ENCODE peak calls at places on chromosomes 6 and 20, in eight cellular contexts. N is H1, L is left lung, P is astrocyte of the spinal cord, B is fibroblast of lung, M is HFF-Myc, V is endodermal cell, R is kidney epithelial cell. T is an unnamed sample.

GRCh38 chr6:7537560-7538174 is 3.8 kb upstream of the DSP start:
- DNase-seq in N (no peak), L (no peak), P (no peak), B (no peak), M (no peak), V (no peak), R (no peak), T (no peak)

GRCh38 chr20:9912858-9913434 is 74.1 kb upstream of the PAK5 start:
- DNase-seq in N (peak; percentile 72), L (no peak), P (peak; percentile 57), B (peak; percentile 61), M (peak; percentile 31), V (peak; percentile 81), R (peak; percentile 7), T (no peak)

GRCh38 chr20:2289475-2289874 is 6.3 kb upstream of the TGM3 start:
- DNase-seq in N (no peak), L (no peak), P (no peak), B (no peak), M (no peak), V (peak; percentile 41), R (no peak), T (no peak)

GRCh38 chr6:82270791-82271392 is 23.3 kb upstream of the IBTK start:
- DNase-seq in N (no peak), L (no peak), P (peak; percentile 50), B (peak; percentile 59), M (no peak), V (no peak), R (no peak), T (no peak)

GRCh38 chr6:85775883-85776282 is 133.2 kb upstream of the SYNCRIP start:
- DNase-seq in N (no peak), L (no peak), P (no peak), B (no peak), M (no peak), V (no peak), R (no peak), T (no peak)

GRCh38 chr6:36984581-36985383 is 1.2 kb downstream of the MTCH1 start:
- DNase-seq in N (peak; percentile 67), L (peak; percentile 65), P (peak; percentile 64), B (peak; percentile 79), M (peak; percentile 30), V (peak; percentile 84), R (no peak), T (no peak)

GRCh38 chr20:2131366-2131765 is 29.7 kb downstream of the STK35 start:
- DNase-seq in N (no peak), L (no peak), P (peak; percentile 65), B (peak; percentile 56), M (no peak), V (no peak), R (no peak), T (no peak)

GRCh38 chr20:48096957-48097890 is 311.9 kb upstream of the SULF2 start:
- DNase-seq in N (no peak), L (no peak), P (no peak), B (no peak), M (no peak), V (no peak), R (no peak), T (no peak)

GRCh38 chr6:107976267-107976783 is 18.3 kb upstream of the SEC63 start:
- DNase-seq in N (no peak), L (no peak), P (no peak), B (no peak), M (no peak), V (no peak), R (no peak), T (no peak)

GRCh38 chr6:107973594-107973993 is 15.6 kb upstream of the SEC63 start:
- DNase-seq in N (no peak), L (no peak), P (no peak), B (no peak), M (no peak), V (no peak), R (no peak), T (no peak)

GRCh38 chr6:107971181-107971580 is 13.2 kb upstream of the SEC63 start:
- DNase-seq in N (no peak), L (no peak), P (no peak), B (no peak), M (no peak), V (no peak), R (no peak), T (no peak)

GRCh38 chr6:107970255-107970654 is 12.2 kb upstream of the SEC63 start:
- DNase-seq in N (no peak), L (no peak), P (no peak), B (no peak), M (no peak), V (no peak), R (no peak), T (no peak)

DNA sequence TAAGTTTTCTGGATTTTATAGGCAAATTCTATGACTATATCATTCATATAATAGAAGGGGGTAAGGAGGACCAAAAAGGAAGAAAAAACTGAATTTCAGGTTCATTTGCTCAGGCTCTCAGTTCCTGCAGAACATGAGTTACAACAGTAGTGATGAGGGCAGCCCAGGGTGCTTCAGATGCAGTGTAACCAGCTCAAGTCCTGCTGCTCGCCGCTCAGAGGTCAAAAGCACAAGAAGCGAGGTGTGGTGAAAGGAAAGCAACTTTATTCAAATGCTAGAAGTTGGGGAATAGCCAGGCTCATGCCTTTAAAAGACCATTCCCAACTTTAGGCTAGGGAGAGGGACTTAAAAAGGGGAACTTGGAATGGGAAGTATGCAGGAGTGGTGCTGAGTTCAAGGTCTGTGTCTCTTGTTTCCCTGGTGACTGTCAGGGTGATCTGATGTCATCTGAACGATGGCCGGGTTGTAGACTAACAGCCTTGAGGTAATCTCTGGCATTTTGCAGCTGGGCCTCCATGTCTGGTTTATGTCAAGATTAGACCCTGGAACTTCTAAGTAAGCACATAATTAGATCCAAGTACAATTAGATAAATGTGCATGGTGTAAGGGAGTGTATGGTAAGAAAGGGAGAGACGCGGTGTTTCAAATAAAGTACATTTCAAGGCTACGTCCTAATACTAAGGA is 14.5 kb upstream of the SEC63 start:
- DNase-seq in N (no peak), L (no peak), P (no peak), B (no peak), M (no peak), V (no peak), R (no peak), T (no peak)
- TF ChIP-seq CTCF in N (no peak), L (no peak), P (no peak), B (no peak), M (no peak), V (no peak), R (no peak), T (no peak)

DNA sequence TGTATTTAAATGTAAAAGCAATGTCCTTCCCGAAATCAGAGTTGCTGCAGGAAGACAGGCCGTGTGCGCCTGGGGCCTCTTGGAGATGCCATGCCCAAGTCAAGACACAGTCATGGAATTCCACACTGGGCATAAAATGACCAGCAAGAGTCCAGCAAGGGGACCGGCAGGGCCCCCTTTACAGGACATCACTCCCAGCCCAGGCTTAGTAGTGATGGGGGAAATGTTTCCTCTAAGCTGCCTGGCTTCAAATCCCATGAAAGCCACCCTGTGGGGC is 1.9 kb upstream of the PPP1R3G start:
- DNase-seq in N (no peak), L (no peak), P (no peak), B (no peak), M (no peak), V (no peak), R (no peak), T (no peak)
- H3K4me3 ChIP-seq in N (no peak overlapping the region), L (no peak overlapping the region), P (no peak overlapping the region), B (no peak overlapping the region), M (no peak overlapping the region), V (no peak overlapping the region), R (no peak overlapping the region), T (peak overlapping the region; percentile 37)

GRCh38 chr6:109485536-109485935 is 2.5 kb upstream of the ZBTB24 start:
- DNase-seq in N (peak; percentile 14), L (no peak), P (no peak), B (no peak), M (no peak), V (no peak), R (no peak), T (no peak)

GRCh38 chr6:109484161-109484560 is 1.1 kb upstream of the ZBTB24 start:
- DNase-seq in N (no peak), L (no peak), P (peak; percentile 9), B (no peak), M (no peak), V (no peak), R (no peak), T (no peak)

GRCh38 chr6:109480993-109481480 is 2.0 kb downstream of the ZBTB24 start:
- DNase-seq in N (no peak), L (no peak), P (no peak), B (no peak), M (no peak), V (no peak), R (no peak), T (no peak)

GRCh38 chr6:109483744-109484075 is 691 bp upstream of the ZBTB24 start:
- DNase-seq in N (no peak), L (no peak), P (no peak), B (peak; percentile 11), M (no peak), V (no peak), R (no peak), T (no peak)

DNA sequence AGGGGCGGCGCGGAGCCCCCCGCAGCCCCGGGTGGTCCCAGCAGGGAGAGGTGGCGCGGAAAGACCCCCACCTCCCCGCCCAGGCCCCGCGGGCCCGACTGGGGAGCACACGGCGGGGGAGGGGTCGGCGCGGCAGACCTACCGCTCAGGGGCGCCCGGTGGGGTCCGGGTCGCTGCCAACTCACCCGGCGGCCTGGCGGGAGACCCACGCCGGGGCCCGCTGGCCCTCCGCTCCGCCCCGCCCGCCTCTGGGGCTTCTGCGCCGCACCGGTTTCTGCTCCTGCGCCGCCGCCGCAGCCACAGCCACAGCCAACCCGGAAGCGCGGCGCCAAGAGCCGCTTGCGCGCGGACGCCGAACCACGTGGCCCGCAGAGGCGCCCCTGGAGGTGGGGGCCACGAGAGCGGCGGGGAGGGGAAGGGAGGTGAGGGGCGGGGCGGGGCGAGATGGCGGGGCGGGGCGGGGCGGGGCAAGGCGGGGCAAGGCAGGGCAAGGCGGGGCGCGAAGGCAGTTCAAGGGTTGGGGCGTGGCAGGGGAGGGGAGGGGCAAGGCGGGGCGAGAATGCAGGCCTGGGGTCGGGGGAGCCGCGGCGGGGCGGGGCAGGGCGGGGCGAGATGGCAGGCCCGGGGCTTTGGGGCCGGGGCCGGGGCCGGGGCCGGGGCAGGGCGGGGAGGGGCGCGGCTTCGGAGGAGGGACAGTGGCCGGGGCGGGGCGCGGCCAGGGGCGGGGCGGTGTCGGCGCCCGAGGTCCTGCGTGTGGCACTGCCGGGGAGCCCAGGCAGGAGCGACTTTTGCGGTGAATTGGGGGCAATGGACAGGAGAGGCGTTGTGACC is at the start of gene ZBTB24:
- DNase-seq in N (peak; percentile 85), L (peak; percentile 91), P (peak; percentile 89), B (peak; percentile 82), M (no peak), V (peak; percentile 99), R (peak; percentile 34), T (no peak)
- TF ChIP-seq CTCF in N (no peak), L (no peak), P (no peak), B (no peak), M (no peak), V (no peak), R (no peak), T (no peak)

DNA sequence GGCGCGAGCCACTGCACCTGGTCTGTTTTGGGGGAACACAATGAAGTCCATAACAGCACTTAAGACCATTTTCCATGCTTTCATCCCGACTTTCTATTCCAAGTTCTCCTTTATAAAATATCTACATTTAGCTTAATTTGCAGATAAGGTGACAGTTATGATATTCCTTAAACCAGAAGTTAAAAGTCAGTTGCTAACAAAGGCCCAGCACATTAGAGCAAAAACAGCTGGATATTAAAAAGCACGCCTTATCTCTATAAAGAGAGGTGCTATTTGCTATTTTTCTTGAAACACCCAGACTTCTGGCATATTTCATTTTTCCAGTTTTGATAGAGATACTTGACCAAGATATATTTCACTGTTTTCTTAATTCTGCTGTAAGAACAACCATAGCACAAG is 15.8 kb downstream of the OR2B2 start:
- DNase-seq in N (no peak), L (no peak), P (no peak), B (no peak), M (no peak), V (no peak), R (no peak), T (no peak)
- H3K4me3 ChIP-seq in N (no peak overlapping the region), L (no peak overlapping the region), P (no peak overlapping the region), B (no peak overlapping the region), M (no peak overlapping the region), V (no peak overlapping the region), R (no peak overlapping the region), T (no peak overlapping the region)

T was measured in epithelial cell of proximal tubule.